ENCODE peak calls at places on chromosomes 5 and 9, in six cellular contexts. C is GM12865; O is tibial artery; Q is sigmoid colon; A is stimulated activated CD4-positive, alpha-beta T cell treated with anti-CD3 and anti-CD28 coated beads, Interleukin-2, amount 100 ng/mL, for 48 hours; J is T follicular helper cell. E is an unnamed sample.

GRCh38 chr5:115578657-115579056 is 23.6 kb downstream of the TICAM2 start:
- DNase-seq in J (no peak), C (peak), A (no peak), O (no peak), Q (no peak), E (no peak)

GRCh38 chr9:81534138-81534865 is 155.0 kb downstream of the TLE1 start:
- DNase-seq in J (no peak), Q (no peak), A (no peak), O (no peak), C (no peak), E (no peak)

GRCh38 chr5:74621492-74621891 is 19.0 kb downstream of the ENC1 start:
- DNase-seq in A (no peak), Q (no peak), O (no peak), C (no peak), J (no peak), E (no peak)

GRCh38 chr9:90903731-90904422 is 102.3 kb downstream of the SYK start:
- DNase-seq in C (no peak), Q (no peak), O (no peak), J (no peak), A (no peak), E (no peak)

GRCh38 chr9:137226338-137227056 is 805 bp upstream of the RNF224 start:
- DNase-seq in Q (no peak), O (no peak), J (no peak), A (no peak), C (no peak), E (no peak)

GRCh38 chr9:34575775-34576592 is 13.5 kb downstream of the CNTFR start:
- DNase-seq in A (no peak), J (no peak), Q (no peak), C (no peak), O (no peak), E (no peak)

GRCh38 chr9:78316151-78316892 is 19.4 kb downstream of the PSAT1 start:
- DNase-seq in C (no peak), Q (no peak), J (no peak), A (no peak), O (peak), E (no peak)

GRCh38 chr5:60636001-60636400 is 64.0 kb downstream of the DEPDC1B start:
- DNase-seq in Q (no peak), J (no peak), C (no peak), A (no peak), O (no peak), E (no peak)

GRCh38 chr9:91900057-91900816 is 49.8 kb downstream of the ROR2 start:
- DNase-seq in C (no peak), Q (peak), J (no peak), O (no peak), A (no peak), E (no peak)

GRCh38 chr9:98787766-98788335 is 8.5 kb downstream of the ANKS6 start:
- DNase-seq in Q (peak), O (no peak), A (no peak), C (no peak), J (no peak), E (no peak)

GRCh38 chr9:116378873-116379272 is 225.3 kb downstream of the PAPPA start:
- DNase-seq in Q (no peak), O (no peak), A (no peak), C (no peak), J (no peak), E (no peak)

GRCh38 chr9:17824191-17824926 is 245.5 kb downstream of the SH3GL2 start:
- DNase-seq in O (no peak), J (no peak), C (no peak), A (no peak), Q (no peak), E (no peak)

GRCh38 chr9:6355728-6356127 is 27.6 kb downstream of the TPD52L3 start:
- DNase-seq in A (no peak), C (peak), Q (no peak), J (no peak), O (no peak), E (no peak)

GRCh38 chr5:35852084-35852734 is 4.5 kb upstream of the IL7R start:
- DNase-seq in C (peak), A (no peak), J (peak), Q (no peak), O (no peak), E (no peak)

GRCh38 chr9:124771867-124772621 is 933 bp upstream of the NR6A1 start:
- DNase-seq in Q (no peak), C (peak), A (peak), O (no peak), J (no peak), E (no peak)

GRCh38 chr5:8081179-8081578 is 212.2 kb downstream of the MTRR start:
- DNase-seq in A (no peak), C (no peak), J (no peak), O (no peak), Q (no peak), E (no peak)

GRCh38 chr9:4207881-4208615 is 91.8 kb downstream of the GLIS3 start:
- DNase-seq in C (peak), Q (no peak), A (no peak), O (peak), J (no peak), E (no peak)

GRCh38 chr5:73759771-73760170 is 133.8 kb downstream of the ARHGEF28 start:
- DNase-seq in A (no peak), J (no peak), O (no peak), Q (no peak), C (peak), E (no peak)

GRCh38 chr9:86396412-86396811 is 42.2 kb upstream of the TUT7 start:
- DNase-seq in A (no peak), C (no peak), J (no peak), O (no peak), Q (no peak), E (no peak)

GRCh38 chr5:31113101-31113500 is 80.4 kb upstream of the CDH6 start:
- DNase-seq in C (no peak), O (no peak), Q (no peak), A (no peak), J (no peak), E (no peak)

GRCh38 chr9:111316796-111317195 is 13.2 kb downstream of the OR2K2 start:
- DNase-seq in O (no peak), Q (no peak), C (no peak), A (no peak), J (no peak), E (no peak)

GRCh38 chr9:107478805-107479204 is 10.8 kb downstream of the KLF4 start:
- DNase-seq in A (no peak), O (no peak), J (no peak), C (no peak), Q (no peak), E (no peak)

GRCh38 chr5:151931260-151931659 is 6.6 kb upstream of the GLRA1 start:
- DNase-seq in C (no peak), O (no peak), A (no peak), Q (no peak), J (no peak), E (no peak)

GRCh38 chr9:86487222-86487841 is 133.1 kb upstream of the TUT7 start:
- DNase-seq in A (no peak), J (no peak), Q (no peak), C (peak), O (no peak), E (no peak)

E was measured in GM12892.